ENCODE peak calls at places on chromosomes 4 and X, in eight cellular contexts. One of them, this sample, is unnamed.

GRCh38 chrX:115344885-115345653 is 55.6 kb downstream of the LUZP4 start:
- DNase-seq in GM03348: peak; percentile 81
- DNase-seq in DMS79: peak; percentile 73
- DNase-seq in stimulated activated CD8-positive, alpha-beta memory T cell treated with anti-CD3 and anti-CD28 coated beads, Interleukin-7, amount 100 ng/mL, for 24 hours: no peak
- DNase-seq in NCI-H1105: peak; percentile 81
- DNase-seq in tibial nerve: peak; percentile 68
- DNase-seq in amniotic epithelial cell: peak; percentile 97
- DNase-seq in choroid plexus epithelial cell: peak; percentile 98
- DNase-seq in this sample: peak; percentile 95

GRCh38 chrX:24985120-24985519 is 30.6 kb downstream of the ARX start:
- DNase-seq in GM03348: no peak
- DNase-seq in tibial nerve: no peak
- DNase-seq in NCI-H1105: no peak
- DNase-seq in DMS79: no peak
- DNase-seq in amniotic epithelial cell: no peak
- DNase-seq in stimulated activated CD8-positive, alpha-beta memory T cell treated with anti-CD3 and anti-CD28 coated beads, Interleukin-7, amount 100 ng/mL, for 24 hours: no peak
- DNase-seq in choroid plexus epithelial cell: no peak
- DNase-seq in this sample: no peak

GRCh38 chr4:139207247-139207646 is 30.2 kb upstream of the ELF2 start:
- DNase-seq in choroid plexus epithelial cell: no peak
- DNase-seq in amniotic epithelial cell: no peak
- DNase-seq in GM03348: no peak
- DNase-seq in DMS79: no peak
- DNase-seq in stimulated activated CD8-positive, alpha-beta memory T cell treated with anti-CD3 and anti-CD28 coated beads, Interleukin-7, amount 100 ng/mL, for 24 hours: no peak
- DNase-seq in tibial nerve: no peak
- DNase-seq in NCI-H1105: no peak
- DNase-seq in this sample: no peak

GRCh38 chrX:95057341-95057740 is 1383.3 kb downstream of the FAM133A start:
- DNase-seq in GM03348: no peak
- DNase-seq in amniotic epithelial cell: no peak
- DNase-seq in DMS79: no peak
- DNase-seq in choroid plexus epithelial cell: peak; percentile 9
- DNase-seq in tibial nerve: no peak
- DNase-seq in NCI-H1105: no peak
- DNase-seq in stimulated activated CD8-positive, alpha-beta memory T cell treated with anti-CD3 and anti-CD28 coated beads, Interleukin-7, amount 100 ng/mL, for 24 hours: no peak
- DNase-seq in this sample: peak; percentile 60

GRCh38 chr4:14749910-14750309 is 252.4 kb upstream of the CPEB2 start:
- DNase-seq in amniotic epithelial cell: no peak
- DNase-seq in NCI-H1105: no peak
- DNase-seq in GM03348: peak; percentile 12
- DNase-seq in stimulated activated CD8-positive, alpha-beta memory T cell treated with anti-CD3 and anti-CD28 coated beads, Interleukin-7, amount 100 ng/mL, for 24 hours: no peak
- DNase-seq in choroid plexus epithelial cell: peak; percentile 68
- DNase-seq in DMS79: no peak
- DNase-seq in tibial nerve: no peak
- DNase-seq in this sample: peak; percentile 39

GRCh38 chr4:169611157-169611556 is 1.2 kb downstream of the NEK1 start:
- DNase-seq in stimulated activated CD8-positive, alpha-beta memory T cell treated with anti-CD3 and anti-CD28 coated beads, Interleukin-7, amount 100 ng/mL, for 24 hours: no peak
- DNase-seq in DMS79: no peak
- DNase-seq in amniotic epithelial cell: no peak
- DNase-seq in choroid plexus epithelial cell: peak; percentile 42
- DNase-seq in GM03348: no peak
- DNase-seq in tibial nerve: no peak
- DNase-seq in NCI-H1105: no peak
- DNase-seq in this sample: no peak

GRCh38 chr4:184385705-184386141 is 88.6 kb downstream of the IRF2 start:
- DNase-seq in amniotic epithelial cell: no peak
- DNase-seq in tibial nerve: no peak
- DNase-seq in DMS79: no peak
- DNase-seq in NCI-H1105: no peak
- DNase-seq in stimulated activated CD8-positive, alpha-beta memory T cell treated with anti-CD3 and anti-CD28 coated beads, Interleukin-7, amount 100 ng/mL, for 24 hours: no peak
- DNase-seq in GM03348: no peak
- DNase-seq in choroid plexus epithelial cell: no peak
- DNase-seq in this sample: no peak

GRCh38 chrX:119015407-119016242 is 41.2 kb downstream of the LONRF3 start:
- DNase-seq in GM03348: peak; percentile 19
- DNase-seq in tibial nerve: no peak
- DNase-seq in choroid plexus epithelial cell: peak; percentile 85
- DNase-seq in NCI-H1105: no peak
- DNase-seq in amniotic epithelial cell: peak; percentile 73
- DNase-seq in DMS79: no peak
- DNase-seq in stimulated activated CD8-positive, alpha-beta memory T cell treated with anti-CD3 and anti-CD28 coated beads, Interleukin-7, amount 100 ng/mL, for 24 hours: peak; percentile 6
- DNase-seq in this sample: peak; percentile 90

GRCh38 chrX:129360175-129360574 is 163.1 kb downstream of the SMARCA1 start:
- DNase-seq in NCI-H1105: peak; percentile 37
- DNase-seq in GM03348: peak; percentile 6
- DNase-seq in stimulated activated CD8-positive, alpha-beta memory T cell treated with anti-CD3 and anti-CD28 coated beads, Interleukin-7, amount 100 ng/mL, for 24 hours: no peak
- DNase-seq in tibial nerve: no peak
- DNase-seq in DMS79: no peak
- DNase-seq in amniotic epithelial cell: peak; percentile 33
- DNase-seq in choroid plexus epithelial cell: peak; percentile 59
- DNase-seq in this sample: peak; percentile 50